ENCODE peak calls at places on chromosomes 5 and 9, in four cellular contexts. U is breast epithelium; T is fibroblast of lung; M is CD4-positive, CD25-positive, alpha-beta regulatory T cell. W is an unnamed sample.
A peak's percentile ranks its signal among the peaks of the same experiment; 100 is the strongest.

GRCh38 chr9:99445377-99445891 is 223.4 kb downstream of the SEC61B start:
- DNase-seq in U (no peak), T (peak; percentile 93), M (no peak), W (no peak)

GRCh38 chr9:36632892-36633291 is 60.2 kb downstream of the MELK start:
- DNase-seq in U (no peak), T (peak; percentile 21), M (peak; percentile 8), W (no peak)

GRCh38 chr5:55104966-55105701 is 2.7 kb downstream of the GZMA start:
- DNase-seq in U (no peak), T (no peak), M (no peak), W (no peak)

GRCh38 chr9:35481347-35481975 is 8.4 kb upstream of the RUSC2 start:
- DNase-seq in U (no peak), T (peak; percentile 43), M (no peak), W (no peak)

GRCh38 chr5:178519155-178519554 is 71.0 kb downstream of the COL23A1 start:
- DNase-seq in U (no peak), T (no peak), M (no peak), W (no peak)

GRCh38 chr9:13436591-13436990 is 157.1 kb upstream of the MPDZ start:
- DNase-seq in U (no peak), T (no peak), M (no peak), W (no peak)

GRCh38 chr5:52139888-52140580 is 647.7 kb upstream of the ITGA1 start:
- DNase-seq in U (no peak), T (no peak), M (no peak), W (no peak)

GRCh38 chr5:72600401-72600981 is 93.3 kb upstream of the ZNF366 start:
- DNase-seq in U (no peak), T (peak; percentile 89), M (no peak), W (no peak)

GRCh38 chr5:122741681-122742080 is 33.2 kb upstream of the SNX2 start:
- DNase-seq in U (no peak), T (peak; percentile 71), M (no peak), W (no peak)

GRCh38 chr5:180491496-180491895 is 2.7 kb upstream of the CNOT6 start:
- DNase-seq in U (peak; percentile 20), T (no peak), M (no peak), W (no peak)

GRCh38 chr9:123335986-123336329 is 20.0 kb upstream of the CRB2 start:
- DNase-seq in U (no peak), T (no peak), M (no peak), W (no peak)

GRCh38 chr9:95509851-95510529 is 6.8 kb downstream of the PTCH1 start:
- DNase-seq in U (no peak), T (no peak), M (peak; percentile 14), W (no peak)

GRCh38 chr5:2660305-2660704 is 91.2 kb downstream of the IRX2 start:
- DNase-seq in U (no peak), T (no peak), M (no peak), W (no peak)

GRCh38 chr5:181280251-181280762 is 19.4 kb upstream of the TRIM52 start:
- DNase-seq in U (no peak), T (no peak), M (no peak), W (no peak)

GRCh38 chr5:57750891-57751290 is 268.3 kb upstream of the ACTBL2 start:
- DNase-seq in U (no peak), T (no peak), M (no peak), W (no peak)

GRCh38 chr5:57753446-57753845 is 270.8 kb upstream of the ACTBL2 start:
- DNase-seq in U (no peak), T (no peak), M (no peak), W (no peak)

GRCh38 chr5:57749396-57749795 is 266.8 kb upstream of the ACTBL2 start:
- DNase-seq in U (no peak), T (no peak), M (no peak), W (no peak)

GRCh38 chr5:57751710-57752109 is 269.1 kb upstream of the ACTBL2 start:
- DNase-seq in U (no peak), T (no peak), M (no peak), W (no peak)

GRCh38 chr5:57750282-57750681 is 267.7 kb upstream of the ACTBL2 start:
- DNase-seq in U (no peak), T (no peak), M (no peak), W (no peak)
- H3K27me3 ChIP-seq in U (no peaks in the 10 kb centered on the region), T (no peaks in the 10 kb centered on the region), M (no peaks in the 10 kb centered on the region), W (no peaks in the 10 kb centered on the region)

GRCh38 chr9:3342159-3342777 is 183.5 kb downstream of the RFX3 start:
- DNase-seq in U (no peak), T (peak; percentile 62), M (no peak), W (no peak)

GRCh38 chr9:3343671-3344070 is 182.1 kb downstream of the RFX3 start:
- DNase-seq in U (no peak), T (peak; percentile 5), M (no peak), W (no peak)

GRCh38 chr9:3348169-3348568 is 177.6 kb downstream of the RFX3 start:
- DNase-seq in U (no peak), T (no peak), M (no peak), W (no peak)

GRCh38 chr9:3346549-3346948 is 179.3 kb downstream of the RFX3 start:
- DNase-seq in U (no peak), T (no peak), M (no peak), W (no peak)
- H3K27ac ChIP-seq in U (no peak overlapping the region), T (no peak overlapping the region), M (no peak overlapping the region), W (no peak overlapping the region)

DNA sequence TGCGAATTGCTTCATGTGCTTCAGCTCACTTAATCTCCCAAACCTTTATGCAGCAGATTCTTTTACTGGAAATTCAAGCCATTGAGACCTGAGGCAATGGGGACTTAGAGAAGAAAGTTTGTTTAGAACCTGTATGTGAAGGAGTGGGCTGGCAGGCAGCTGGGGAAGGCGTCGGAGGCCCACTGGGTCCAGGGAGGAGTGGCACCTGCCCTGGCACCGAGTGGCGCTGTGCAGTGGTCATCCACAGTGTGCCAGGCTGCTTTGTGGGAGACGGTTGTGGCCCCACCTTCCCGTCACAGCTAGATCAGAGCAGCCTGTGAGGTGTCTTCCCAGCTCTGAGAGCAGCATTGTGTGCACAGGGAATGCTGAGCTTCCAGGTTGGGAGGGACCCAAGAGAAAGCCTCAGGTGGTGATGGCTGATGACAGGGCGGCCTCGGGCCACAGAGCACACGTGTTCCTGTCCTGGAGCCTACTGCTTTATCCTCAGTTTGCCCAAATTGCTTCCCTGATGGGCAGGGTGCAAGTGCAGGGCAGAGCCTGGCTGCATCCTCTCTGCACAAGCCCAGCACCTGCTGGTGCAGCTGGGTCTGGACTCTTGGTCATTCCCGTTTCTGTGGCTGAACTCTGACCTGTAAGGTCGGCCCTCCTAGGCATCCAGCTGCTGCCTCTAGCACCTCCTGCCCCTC is 175.2 kb downstream of the CACNA1B start:
- DNase-seq in U (no peak), T (no peak), M (no peak), W (no peak)
- H3K27me3 ChIP-seq in U (no peaks in the 10 kb centered on the region), T (no peaks in the 10 kb centered on the region), M (no peaks in the 10 kb centered on the region), W (no peaks in the 10 kb centered on the region)

GRCh38 chr9:121302786-121303185 is 34.8 kb downstream of the GSN start:
- DNase-seq in U (no peak), T (no peak), M (no peak), W (no peak)

GRCh38 chr9:121304707-121305106 is 36.7 kb downstream of the GSN start:
- DNase-seq in U (no peak), T (no peak), M (no peak), W (no peak)

GRCh38 chr9:121307976-121308375 is 40.0 kb downstream of the GSN start:
- DNase-seq in U (no peak), T (no peak), M (no peak), W (no peak)

GRCh38 chr9:121303456-121304451 is 35.8 kb downstream of the GSN start:
- DNase-seq in U (no peak), T (no peak), M (no peak), W (no peak)

DNA sequence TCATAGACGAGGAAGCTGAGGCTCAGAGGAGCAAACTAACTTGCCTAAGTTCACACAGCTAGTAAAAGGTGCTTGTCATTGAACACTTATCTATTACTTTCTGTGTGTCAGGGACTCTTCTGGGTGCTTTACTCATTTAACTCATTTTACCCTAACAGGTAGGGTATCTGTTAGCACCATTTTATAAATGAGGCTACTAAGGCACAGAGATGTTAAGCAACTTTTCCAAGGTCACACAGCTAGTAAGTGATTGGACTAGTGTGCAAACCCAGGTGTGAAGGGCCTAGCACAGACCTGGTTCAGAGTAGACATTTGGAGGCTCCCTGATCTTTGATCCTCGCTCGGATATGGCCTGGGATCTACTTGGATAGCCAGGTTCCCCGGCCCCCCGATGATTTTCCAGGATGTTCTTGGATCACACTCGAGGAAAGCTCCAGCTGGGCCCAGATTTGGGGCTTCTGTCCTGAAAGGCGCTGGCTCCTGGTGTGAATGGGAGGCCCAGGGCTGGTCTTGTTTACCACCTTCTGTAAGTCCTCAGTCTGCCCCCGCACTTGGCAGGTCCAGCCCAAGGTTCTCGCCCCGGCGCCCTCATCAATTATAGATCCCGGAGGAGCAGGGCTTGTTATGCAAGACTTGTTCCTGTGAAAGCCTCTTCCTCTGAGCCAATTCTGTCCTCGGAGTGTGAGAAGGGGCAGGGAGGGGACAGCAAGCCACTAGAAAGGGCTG is 37.5 kb downstream of the GSN start:
- DNase-seq in U (peak; percentile 61), T (no peak), M (no peak), W (no peak)
- H3K27ac ChIP-seq in U (peak overlapping the region; percentile 49), T (no peak overlapping the region), M (no peak overlapping the region), W (no peak overlapping the region)

DNA sequence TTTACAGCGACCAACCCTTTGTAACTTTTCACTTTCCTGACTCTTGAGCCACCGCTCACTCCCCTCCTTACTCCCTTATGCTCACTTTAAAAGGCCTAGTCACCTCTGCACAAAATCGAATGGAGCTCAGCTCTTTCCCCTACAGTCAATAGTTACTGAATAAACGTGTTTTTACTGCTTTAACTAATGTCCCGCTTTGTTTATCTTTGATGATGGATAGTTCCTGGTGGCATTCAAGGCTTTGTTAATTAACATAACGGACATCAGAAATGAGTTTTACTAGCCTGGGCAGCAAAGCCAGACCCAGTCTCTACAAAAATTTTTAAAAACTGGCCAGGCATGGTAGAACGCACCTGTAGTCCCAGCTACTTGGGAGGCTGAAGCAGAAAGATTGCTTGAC is 5.0 kb downstream of the SERINC5 start:
- DNase-seq in U (no peak), T (no peak), M (no peak), W (no peak)
- H3K27me3 ChIP-seq in U (no peaks in the 10 kb centered on the region), T (no peaks in the 10 kb centered on the region), M (no peaks in the 10 kb centered on the region), W (no peaks in the 10 kb centered on the region)

DNA sequence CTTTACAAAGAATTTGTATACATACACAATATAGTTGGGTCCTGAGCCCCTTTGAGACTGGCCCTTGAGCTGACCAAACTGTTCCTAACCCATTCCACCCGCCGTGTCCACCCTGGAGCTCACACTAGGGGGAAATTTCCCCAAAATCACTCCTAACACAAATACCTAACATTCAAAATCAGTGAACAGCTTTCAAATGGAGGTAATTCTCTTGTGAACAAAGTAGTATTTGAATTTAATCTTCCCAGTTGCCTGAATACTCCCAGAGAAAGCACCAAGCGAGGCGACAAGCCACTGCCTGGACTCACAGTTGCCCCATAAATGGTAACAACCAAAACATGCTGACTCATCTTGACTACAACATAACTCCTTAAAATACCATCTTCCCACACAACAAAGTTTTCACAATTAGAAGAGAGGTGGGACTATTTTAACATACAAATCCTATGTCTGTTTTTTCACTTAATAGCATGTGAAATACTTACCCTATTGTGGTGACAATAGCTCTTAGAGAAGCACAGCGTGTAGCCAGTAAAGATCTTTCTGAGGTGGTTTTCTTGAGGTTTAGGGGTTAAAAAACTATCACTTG is 31.7 kb upstream of the SCAMP1 start:
- DNase-seq in U (no peak), T (peak; percentile 45), M (no peak), W (no peak)
- H3K27ac ChIP-seq in U (no peak overlapping the region), T (no peak overlapping the region), M (no peak overlapping the region), W (no peak overlapping the region)

GRCh38 chr9:137521405-137521985 is 28.7 kb downstream of the PNPLA7 start:
- DNase-seq in U (no peak), T (no peak), M (no peak), W (no peak)
- H3K27me3 ChIP-seq in U (no peaks in the 10 kb centered on the region), T (no peaks in the 10 kb centered on the region), M (no peaks in the 10 kb centered on the region), W (no peaks in the 10 kb centered on the region)

W was measured in CD8-positive, alpha-beta T cell.